ENCODE peak calls at places on chromosomes 12 and 14, in nine cellular contexts. One of them, this sample, is unnamed.

GRCh38 chr12:32084017-32084688 is 22.5 kb upstream of the BICD1 start:
- DNase-seq in A549: no peak
- DNase-seq in Peyer's patch: no peak
- DNase-seq in DND-41: no peak
- DNase-seq in uterus: no peak
- DNase-seq in Panc1: no peak
- DNase-seq in mucosa of descending colon: no peak
- DNase-seq in left ventricle myocardium inferior: no peak
- DNase-seq in CD8-positive, alpha-beta memory T cell: no peak
- DNase-seq in this sample: no peak

GRCh38 chr12:46446645-46447044 is 74.1 kb upstream of the SLC38A2 start:
- DNase-seq in A549: no peak
- DNase-seq in Peyer's patch: no peak
- DNase-seq in DND-41: no peak
- DNase-seq in uterus: no peak
- DNase-seq in Panc1: no peak
- DNase-seq in mucosa of descending colon: no peak
- DNase-seq in left ventricle myocardium inferior: no peak
- DNase-seq in CD8-positive, alpha-beta memory T cell: no peak
- DNase-seq in this sample: no peak

GRCh38 chr14:24366664-24367505 is 1.1 kb upstream of the NFATC4 start:
- DNase-seq in A549: peak; percentile 43
- DNase-seq in Peyer's patch: peak; percentile 85
- DNase-seq in DND-41: peak; percentile 7
- DNase-seq in uterus: peak; percentile 96
- DNase-seq in Panc1: no peak
- DNase-seq in mucosa of descending colon: peak; percentile 93
- DNase-seq in left ventricle myocardium inferior: peak; percentile 90
- DNase-seq in CD8-positive, alpha-beta memory T cell: peak; percentile 27
- DNase-seq in this sample: peak; percentile 95

GRCh38 chr12:78120866-78121590 is 290.3 kb downstream of the NAV3 start:
- DNase-seq in A549: peak; percentile 3
- DNase-seq in Peyer's patch: no peak
- DNase-seq in DND-41: no peak
- DNase-seq in uterus: no peak
- DNase-seq in Panc1: no peak
- DNase-seq in mucosa of descending colon: no peak
- DNase-seq in left ventricle myocardium inferior: no peak
- DNase-seq in CD8-positive, alpha-beta memory T cell: no peak
- DNase-seq in this sample: no peak

GRCh38 chr14:74219806-74220205 is 19.4 kb upstream of the VSX2 start:
- DNase-seq in A549: no peak
- DNase-seq in Peyer's patch: no peak
- DNase-seq in DND-41: no peak
- DNase-seq in uterus: no peak
- DNase-seq in Panc1: no peak
- DNase-seq in mucosa of descending colon: no peak
- DNase-seq in left ventricle myocardium inferior: no peak
- DNase-seq in CD8-positive, alpha-beta memory T cell: no peak
- DNase-seq in this sample: peak; percentile 63

GRCh38 chr14:61542848-61543790 is 152.2 kb upstream of the HIF1A start:
- DNase-seq in A549: no peak
- DNase-seq in Peyer's patch: no peak
- DNase-seq in DND-41: no peak
- DNase-seq in uterus: no peak
- DNase-seq in Panc1: no peak
- DNase-seq in mucosa of descending colon: no peak
- DNase-seq in left ventricle myocardium inferior: no peak
- DNase-seq in CD8-positive, alpha-beta memory T cell: no peak
- DNase-seq in this sample: no peak

GRCh38 chr12:38153737-38154061 is 162.9 kb upstream of the ALG10B start:
- DNase-seq in A549: no peak
- DNase-seq in Peyer's patch: no peak
- DNase-seq in DND-41: no peak
- DNase-seq in uterus: no peak
- DNase-seq in Panc1: no peak
- DNase-seq in mucosa of descending colon: no peak
- DNase-seq in left ventricle myocardium inferior: no peak
- DNase-seq in CD8-positive, alpha-beta memory T cell: no peak
- DNase-seq in this sample: no peak

GRCh38 chr12:64098709-64099354 is 123.3 kb downstream of the KICS2 start:
- DNase-seq in A549: no peak
- DNase-seq in Peyer's patch: no peak
- DNase-seq in DND-41: no peak
- DNase-seq in uterus: peak; percentile 59
- DNase-seq in Panc1: no peak
- DNase-seq in mucosa of descending colon: no peak
- DNase-seq in left ventricle myocardium inferior: no peak
- DNase-seq in CD8-positive, alpha-beta memory T cell: no peak
- DNase-seq in this sample: no peak

GRCh38 chr12:89733579-89734201 is 25.1 kb upstream of the ATP2B1 start:
- DNase-seq in A549: no peak
- DNase-seq in Peyer's patch: no peak
- DNase-seq in DND-41: peak; percentile 71
- DNase-seq in uterus: no peak
- DNase-seq in Panc1: no peak
- DNase-seq in mucosa of descending colon: no peak
- DNase-seq in left ventricle myocardium inferior: no peak
- DNase-seq in CD8-positive, alpha-beta memory T cell: peak; percentile 25
- DNase-seq in this sample: no peak

GRCh38 chr12:49953961-49954835 is 3.7 kb downstream of the AQP2 start:
- DNase-seq in A549: no peak
- DNase-seq in Peyer's patch: no peak
- DNase-seq in DND-41: no peak
- DNase-seq in uterus: no peak
- DNase-seq in Panc1: no peak
- DNase-seq in mucosa of descending colon: no peak
- DNase-seq in left ventricle myocardium inferior: no peak
- DNase-seq in CD8-positive, alpha-beta memory T cell: no peak
- DNase-seq in this sample: no peak

GRCh38 chr12:94867066-94867855 is 136.2 kb downstream of the NDUFA12 start:
- DNase-seq in A549: no peak
- DNase-seq in Peyer's patch: no peak
- DNase-seq in DND-41: no peak
- DNase-seq in uterus: no peak
- DNase-seq in Panc1: no peak
- DNase-seq in mucosa of descending colon: no peak
- DNase-seq in left ventricle myocardium inferior: no peak
- DNase-seq in CD8-positive, alpha-beta memory T cell: no peak
- DNase-seq in this sample: no peak

GRCh38 chr14:67428501-67429031 is 16.6 kb upstream of the PLEK2 start:
- DNase-seq in A549: no peak
- DNase-seq in Peyer's patch: no peak
- DNase-seq in DND-41: no peak
- DNase-seq in uterus: no peak
- DNase-seq in Panc1: no peak
- DNase-seq in mucosa of descending colon: no peak
- DNase-seq in left ventricle myocardium inferior: no peak
- DNase-seq in CD8-positive, alpha-beta memory T cell: no peak
- DNase-seq in this sample: no peak

GRCh38 chr14:98912655-98913054 is 359.3 kb downstream of the BCL11B start:
- DNase-seq in A549: no peak
- DNase-seq in Peyer's patch: no peak
- DNase-seq in DND-41: peak; percentile 21
- DNase-seq in uterus: no peak
- DNase-seq in Panc1: no peak
- DNase-seq in mucosa of descending colon: no peak
- DNase-seq in left ventricle myocardium inferior: no peak
- DNase-seq in CD8-positive, alpha-beta memory T cell: peak; percentile 25
- DNase-seq in this sample: no peak

GRCh38 chr12:56338643-56339422 is at the start of gene IL23A:
- DNase-seq in A549: no peak
- DNase-seq in Peyer's patch: peak; percentile 75
- DNase-seq in DND-41: peak; percentile 27
- DNase-seq in uterus: no peak
- DNase-seq in Panc1: no peak
- DNase-seq in mucosa of descending colon: no peak
- DNase-seq in left ventricle myocardium inferior: no peak
- DNase-seq in CD8-positive, alpha-beta memory T cell: peak; percentile 87
- DNase-seq in this sample: no peak

GRCh38 chr14:69317780-69318179 is 57.8 kb downstream of the GALNT16 start:
- DNase-seq in A549: no peak
- DNase-seq in Peyer's patch: no peak
- DNase-seq in DND-41: no peak
- DNase-seq in uterus: peak; percentile 26
- DNase-seq in Panc1: no peak
- DNase-seq in mucosa of descending colon: no peak
- DNase-seq in left ventricle myocardium inferior: no peak
- DNase-seq in CD8-positive, alpha-beta memory T cell: no peak
- DNase-seq in this sample: peak; percentile 78

GRCh38 chr12:93115646-93116045 is 186.6 kb upstream of the EEA1 start:
- DNase-seq in A549: no peak
- DNase-seq in Peyer's patch: no peak
- DNase-seq in DND-41: no peak
- DNase-seq in uterus: no peak
- DNase-seq in Panc1: no peak
- DNase-seq in mucosa of descending colon: no peak
- DNase-seq in left ventricle myocardium inferior: peak; percentile 19
- DNase-seq in CD8-positive, alpha-beta memory T cell: no peak
- DNase-seq in this sample: no peak

GRCh38 chr14:90518941-90519256 is 122.1 kb downstream of the CALM1 start:
- DNase-seq in A549: no peak
- DNase-seq in Peyer's patch: no peak
- DNase-seq in DND-41: peak; percentile 49
- DNase-seq in uterus: no peak
- DNase-seq in Panc1: no peak
- DNase-seq in mucosa of descending colon: no peak
- DNase-seq in left ventricle myocardium inferior: no peak
- DNase-seq in CD8-positive, alpha-beta memory T cell: peak; percentile 39
- DNase-seq in this sample: no peak

GRCh38 chr14:99733551-99734405 is 49.7 kb downstream of the CYP46A1 start:
- DNase-seq in A549: no peak
- DNase-seq in Peyer's patch: no peak
- DNase-seq in DND-41: no peak
- DNase-seq in uterus: peak; percentile 16
- DNase-seq in Panc1: no peak
- DNase-seq in mucosa of descending colon: peak; percentile 52
- DNase-seq in left ventricle myocardium inferior: peak; percentile 46
- DNase-seq in CD8-positive, alpha-beta memory T cell: no peak
- DNase-seq in this sample: peak; percentile 78

GRCh38 chr12:14612895-14613294 is 45.2 kb upstream of the PLBD1 start:
- DNase-seq in A549: no peak
- DNase-seq in Peyer's patch: no peak
- DNase-seq in DND-41: no peak
- DNase-seq in uterus: no peak
- DNase-seq in Panc1: no peak
- DNase-seq in mucosa of descending colon: no peak
- DNase-seq in left ventricle myocardium inferior: no peak
- DNase-seq in CD8-positive, alpha-beta memory T cell: no peak
- DNase-seq in this sample: no peak

GRCh38 chr12:57940052-57940914 is 1.1 kb upstream of the ATP23 start:
- DNase-seq in A549: no peak
- DNase-seq in Peyer's patch: no peak
- DNase-seq in DND-41: no peak
- DNase-seq in uterus: no peak
- DNase-seq in Panc1: no peak
- DNase-seq in mucosa of descending colon: no peak
- DNase-seq in left ventricle myocardium inferior: no peak
- DNase-seq in CD8-positive, alpha-beta memory T cell: no peak
- DNase-seq in this sample: no peak

GRCh38 chr14:40417777-40418401 is 985.7 kb upstream of the FBXO33 start:
- DNase-seq in A549: peak; percentile 1
- DNase-seq in Peyer's patch: no peak
- DNase-seq in DND-41: peak; percentile 7
- DNase-seq in uterus: no peak
- DNase-seq in Panc1: no peak
- DNase-seq in mucosa of descending colon: no peak
- DNase-seq in left ventricle myocardium inferior: no peak
- DNase-seq in CD8-positive, alpha-beta memory T cell: no peak
- DNase-seq in this sample: no peak

GRCh38 chr14:95314609-95315008 is 5.1 kb downstream of the CLMN start:
- DNase-seq in A549: peak; percentile 70
- DNase-seq in Peyer's patch: no peak
- DNase-seq in DND-41: no peak
- DNase-seq in uterus: no peak
- DNase-seq in Panc1: no peak
- DNase-seq in mucosa of descending colon: no peak
- DNase-seq in left ventricle myocardium inferior: no peak
- DNase-seq in CD8-positive, alpha-beta memory T cell: no peak
- DNase-seq in this sample: no peak

GRCh38 chr12:4273651-4274395 is at the start of gene CCND2:
- DNase-seq in A549: peak; percentile 53
- DNase-seq in Peyer's patch: peak; percentile 87
- DNase-seq in DND-41: peak; percentile 60
- DNase-seq in uterus: peak; percentile 91
- DNase-seq in Panc1: no peak
- DNase-seq in mucosa of descending colon: peak; percentile 94
- DNase-seq in left ventricle myocardium inferior: peak; percentile 90
- DNase-seq in CD8-positive, alpha-beta memory T cell: peak; percentile 61
- DNase-seq in this sample: peak; percentile 90
- H3K4me1 ChIP-seq in A549: peaks cover 67% of the 10 kb centered on the region
- H3K4me1 ChIP-seq in Peyer's patch: peaks cover 10% of the 10 kb centered on the region
- H3K4me1 ChIP-seq in DND-41: peaks cover 55% of the 10 kb centered on the region
- H3K4me1 ChIP-seq in uterus: peaks cover 8% of the 10 kb centered on the region
- H3K4me1 ChIP-seq in Panc1: no peaks in the 10 kb centered on the region
- H3K4me1 ChIP-seq in mucosa of descending colon: peaks cover 50% of the 10 kb centered on the region
- H3K4me1 ChIP-seq in left ventricle myocardium inferior: peaks cover 90% of the 10 kb centered on the region
- H3K4me1 ChIP-seq in CD8-positive, alpha-beta memory T cell: peaks cover 36% of the 10 kb centered on the region
- H3K4me1 ChIP-seq in this sample: peaks cover 96% of the 10 kb centered on the region

GRCh38 chr12:47903151-47903611 is 1.6 kb downstream of the VDR start:
- DNase-seq in A549: no peak
- DNase-seq in Peyer's patch: no peak
- DNase-seq in DND-41: no peak
- DNase-seq in uterus: no peak
- DNase-seq in Panc1: no peak
- DNase-seq in mucosa of descending colon: no peak
- DNase-seq in left ventricle myocardium inferior: no peak
- DNase-seq in CD8-positive, alpha-beta memory T cell: no peak
- DNase-seq in this sample: no peak
- H3K4me1 ChIP-seq in A549: peaks cover 19% of the 10 kb centered on the region
- H3K4me1 ChIP-seq in Peyer's patch: peaks cover 11% of the 10 kb centered on the region
- H3K4me1 ChIP-seq in DND-41: no peaks in the 10 kb centered on the region
- H3K4me1 ChIP-seq in uterus: no peaks in the 10 kb centered on the region
- H3K4me1 ChIP-seq in Panc1: peaks cover 10% of the 10 kb centered on the region
- H3K4me1 ChIP-seq in mucosa of descending colon: peaks cover 54% of the 10 kb centered on the region
- H3K4me1 ChIP-seq in left ventricle myocardium inferior: peaks cover 36% of the 10 kb centered on the region
- H3K4me1 ChIP-seq in CD8-positive, alpha-beta memory T cell: peaks cover 54% of the 10 kb centered on the region
- H3K4me1 ChIP-seq in this sample: peaks cover 56% of the 10 kb centered on the region

DNA sequence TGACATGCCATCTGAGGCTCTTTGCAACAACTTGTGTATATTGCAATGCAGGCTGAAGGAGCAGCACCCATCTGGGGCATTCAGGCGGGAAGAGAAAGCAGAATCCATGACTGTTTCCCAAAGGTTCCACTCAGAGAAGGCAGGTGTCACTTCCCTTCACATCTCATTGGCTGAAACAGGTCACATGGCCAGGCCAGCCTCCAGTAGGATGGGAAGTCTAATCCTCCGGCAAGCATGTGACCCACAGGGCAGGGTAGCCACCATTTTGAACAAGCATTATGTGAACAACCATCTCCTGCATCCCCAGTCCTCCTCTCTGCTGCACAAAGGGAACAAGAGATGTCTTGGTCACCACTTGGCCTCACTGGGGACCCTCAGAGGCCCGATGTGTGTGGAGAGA is 70.6 kb downstream of the RIN3 start:
- DNase-seq in A549: no peak
- DNase-seq in Peyer's patch: no peak
- DNase-seq in DND-41: no peak
- DNase-seq in uterus: no peak
- DNase-seq in Panc1: no peak
- DNase-seq in mucosa of descending colon: no peak
- DNase-seq in left ventricle myocardium inferior: no peak
- DNase-seq in CD8-positive, alpha-beta memory T cell: no peak
- DNase-seq in this sample: no peak
- H3K4me1 ChIP-seq in A549: no peaks in the 10 kb centered on the region
- H3K4me1 ChIP-seq in Peyer's patch: peaks cover 6% of the 10 kb centered on the region
- H3K4me1 ChIP-seq in DND-41: peaks cover 5% of the 10 kb centered on the region
- H3K4me1 ChIP-seq in uterus: peaks cover 12% of the 10 kb centered on the region
- H3K4me1 ChIP-seq in Panc1: no peaks in the 10 kb centered on the region
- H3K4me1 ChIP-seq in mucosa of descending colon: peaks cover 9% of the 10 kb centered on the region
- H3K4me1 ChIP-seq in left ventricle myocardium inferior: peaks cover 32% of the 10 kb centered on the region
- H3K4me1 ChIP-seq in CD8-positive, alpha-beta memory T cell: peaks cover 96% of the 10 kb centered on the region
- H3K4me1 ChIP-seq in this sample: peaks cover 16% of the 10 kb centered on the region

GRCh38 chr12:21675641-21676040 is 18.0 kb upstream of the LDHB start:
- DNase-seq in A549: no peak
- DNase-seq in Peyer's patch: no peak
- DNase-seq in DND-41: no peak
- DNase-seq in uterus: no peak
- DNase-seq in Panc1: no peak
- DNase-seq in mucosa of descending colon: no peak
- DNase-seq in left ventricle myocardium inferior: no peak
- DNase-seq in CD8-positive, alpha-beta memory T cell: no peak
- DNase-seq in this sample: no peak
- H3K4me1 ChIP-seq in A549: peaks cover 13% of the 10 kb centered on the region
- H3K4me1 ChIP-seq in Peyer's patch: no peaks in the 10 kb centered on the region
- H3K4me1 ChIP-seq in DND-41: no peaks in the 10 kb centered on the region
- H3K4me1 ChIP-seq in uterus: no peaks in the 10 kb centered on the region
- H3K4me1 ChIP-seq in Panc1: no peaks in the 10 kb centered on the region
- H3K4me1 ChIP-seq in mucosa of descending colon: no peaks in the 10 kb centered on the region
- H3K4me1 ChIP-seq in left ventricle myocardium inferior: peaks cover 8% of the 10 kb centered on the region
- H3K4me1 ChIP-seq in CD8-positive, alpha-beta memory T cell: peaks cover 53% of the 10 kb centered on the region
- H3K4me1 ChIP-seq in this sample: peaks cover 11% of the 10 kb centered on the region

This sample was measured in suprapubic skin.